ENCODE peak calls at places on chromosomes 2 and 18, in four cellular contexts. V is SK-N-SH, S is GM12878, P is HepG2. H is an unnamed sample.

GRCh38 chr2:102888514-102888913 is 126.7 kb downstream of the TMEM182 start:
- DNase-seq in V (no peak), S (no peak), P (no peak), H (no peak)

GRCh38 chr2:231007159-231008045 is 11.5 kb downstream of the SPATA3 start:
- DNase-seq in V (no peak), S (no peak), P (peak), H (no peak)

GRCh38 chr2:174333017-174333501 is 1.7 kb upstream of the SP9 start:
- DNase-seq in V (no peak), S (no peak), P (no peak), H (no peak)

GRCh38 chr2:94984964-94985575 is 40.4 kb upstream of the MAL start:
- DNase-seq in V (no peak), S (no peak), P (no peak), H (no peak)

GRCh38 chr2:180124273-180124881 is 117.3 kb upstream of the CWC22 start:
- DNase-seq in V (peak), S (peak), P (peak), H (no peak)

GRCh38 chr2:239394346-239394945 is 6.4 kb downstream of the HDAC4 start:
- DNase-seq in V (no peak), S (no peak), P (no peak), H (no peak)

GRCh38 chr2:1744151-1744445 is 217 bp downstream of the PXDN start:
- DNase-seq in V (no peak), S (no peak), P (no peak), H (peak)

GRCh38 chr2:233349005-233349998 is 5.0 kb upstream of the DGKD start:
- DNase-seq in V (no peak), S (no peak), P (peak), H (no peak)

GRCh38 chr2:234422895-234423505 is 73.9 kb downstream of the ARL4C start:
- DNase-seq in V (no peak), S (no peak), P (no peak), H (no peak)

GRCh38 chr2:173815778-173816177 is 149.4 kb downstream of the SP3 start:
- DNase-seq in V (no peak), S (no peak), P (no peak), H (no peak)

GRCh38 chr18:63365909-63366269 is 1.1 kb downstream of the KDSR start:
- DNase-seq in V (peak), S (no peak), P (no peak), H (no peak)

GRCh38 chr2:60439219-60439974 is 114.1 kb downstream of the BCL11A start:
- DNase-seq in V (peak), S (peak), P (no peak), H (no peak)

GRCh38 chr2:53520630-53520940 is 247.0 kb upstream of the CHAC2 start:
- DNase-seq in V (no peak), S (no peak), P (no peak), H (no peak)

GRCh38 chr18:21386523-21387240 is 144.7 kb downstream of the GREB1L start:
- DNase-seq in V (no peak), S (no peak), P (no peak), H (no peak)

DNA sequence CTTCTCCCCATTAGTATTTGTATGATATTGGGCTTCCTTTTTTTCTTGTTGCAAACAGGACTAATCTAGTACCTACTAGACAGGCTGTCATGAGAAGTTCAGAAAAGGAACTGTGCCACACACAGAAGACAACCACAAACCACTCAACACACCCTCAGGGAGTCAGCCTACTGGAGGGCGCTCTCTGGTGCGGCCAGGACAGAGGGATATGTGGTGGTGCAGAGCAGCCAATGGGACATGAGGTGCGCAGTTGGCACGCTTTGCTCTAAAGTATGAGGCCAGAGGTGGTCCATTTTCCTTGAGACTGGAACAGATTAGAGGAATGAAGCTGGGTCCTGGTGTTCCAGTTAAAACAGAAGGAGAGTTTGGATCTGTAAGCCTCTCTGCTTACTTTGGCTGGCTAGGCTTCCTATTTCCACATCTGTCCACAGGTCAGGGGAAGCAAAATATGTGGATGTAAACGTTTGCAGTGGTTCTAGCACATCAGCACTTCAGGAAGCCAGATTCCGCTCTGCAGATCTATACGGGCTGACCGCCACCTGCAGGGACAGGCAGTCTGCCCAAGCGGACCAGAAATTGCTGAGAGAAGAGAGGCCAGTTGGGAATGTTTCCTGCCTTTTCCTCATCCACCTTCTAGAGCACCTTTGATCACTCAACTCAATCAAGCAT is 114.1 kb downstream of the GFPT1 start:
- DNase-seq in V (no peak), S (no peak), P (peak), H (no peak)
- TF ChIP-seq TCF12 in V (no peak), S (no peak), P (no peak), H (no peak)

GRCh38 chr2:215528555-215528954 is 92.7 kb upstream of the FN1 start:
- DNase-seq in V (no peak), S (no peak), P (peak), H (no peak)

GRCh38 chr2:215530191-215530968 is 94.5 kb upstream of the FN1 start:
- DNase-seq in V (no peak), S (no peak), P (no peak), H (no peak)

GRCh38 chr2:215531284-215531683 is 95.4 kb upstream of the FN1 start:
- DNase-seq in V (no peak), S (no peak), P (no peak), H (no peak)

GRCh38 chr2:215527738-215528137 is 91.9 kb upstream of the FN1 start:
- DNase-seq in V (no peak), S (no peak), P (no peak), H (no peak)

DNA sequence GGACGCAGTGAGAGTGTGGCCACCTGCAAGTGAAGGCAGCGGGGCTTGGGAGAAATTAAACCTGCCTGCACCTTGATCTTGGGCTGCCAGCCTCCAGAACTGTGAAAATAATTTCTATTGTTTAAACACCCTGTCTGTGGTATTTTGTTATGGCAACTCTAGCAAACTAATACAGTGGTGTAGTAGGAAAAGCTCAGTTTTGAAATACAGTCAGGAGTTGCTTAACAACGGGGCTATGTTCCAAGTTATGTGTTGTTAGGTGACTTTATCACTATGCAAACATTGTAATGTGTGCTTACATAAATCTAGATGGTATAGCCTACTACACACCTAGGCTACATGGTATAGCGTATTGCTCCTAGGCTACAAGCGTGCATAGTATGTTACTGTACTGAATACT is 93.4 kb upstream of the FN1 start:
- DNase-seq in V (no peak), S (no peak), P (peak), H (no peak)
- TF ChIP-seq TCF12 in V (no peak), S (no peak), P (no peak), H (no peak)

DNA sequence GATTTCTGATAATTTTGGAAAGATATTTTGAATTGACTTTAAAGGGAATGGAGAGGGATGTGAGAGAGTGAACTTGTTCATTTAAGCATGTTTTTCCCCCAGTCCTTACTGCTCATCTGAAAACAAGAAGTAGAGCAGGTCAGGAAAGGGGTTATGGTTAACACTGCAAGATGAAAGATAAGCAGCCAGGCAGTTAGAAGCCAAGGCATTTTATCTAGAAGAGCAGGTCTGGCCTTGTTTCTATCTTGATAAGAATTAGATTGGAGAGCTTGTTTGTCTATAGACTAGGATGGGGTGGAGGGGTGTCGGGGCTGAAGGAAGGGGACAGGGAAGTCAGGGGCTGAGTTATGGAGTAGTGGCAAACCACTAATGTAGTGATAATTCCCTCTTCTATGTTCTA is 171.6 kb downstream of the IKZF2 start:
- DNase-seq in V (peak), S (no peak), P (no peak), H (no peak)
- TF ChIP-seq TCF12 in V (peak), S (no peak), P (no peak), H (no peak)

GRCh38 chr2:187497140-187497539 is 49.1 kb upstream of the CALCRL start:
- DNase-seq in V (no peak), S (no peak), P (no peak), H (no peak)

GRCh38 chr2:187502467-187502866 is 51.8 kb downstream of the TFPI start:
- DNase-seq in V (no peak), S (no peak), P (no peak), H (no peak)

GRCh38 chr2:187497858-187498463 is 49.9 kb upstream of the CALCRL start:
- DNase-seq in V (no peak), S (no peak), P (no peak), H (no peak)

GRCh38 chr2:187499941-187500532 is 52.0 kb upstream of the CALCRL start:
- DNase-seq in V (peak), S (no peak), P (peak), H (no peak)

DNA sequence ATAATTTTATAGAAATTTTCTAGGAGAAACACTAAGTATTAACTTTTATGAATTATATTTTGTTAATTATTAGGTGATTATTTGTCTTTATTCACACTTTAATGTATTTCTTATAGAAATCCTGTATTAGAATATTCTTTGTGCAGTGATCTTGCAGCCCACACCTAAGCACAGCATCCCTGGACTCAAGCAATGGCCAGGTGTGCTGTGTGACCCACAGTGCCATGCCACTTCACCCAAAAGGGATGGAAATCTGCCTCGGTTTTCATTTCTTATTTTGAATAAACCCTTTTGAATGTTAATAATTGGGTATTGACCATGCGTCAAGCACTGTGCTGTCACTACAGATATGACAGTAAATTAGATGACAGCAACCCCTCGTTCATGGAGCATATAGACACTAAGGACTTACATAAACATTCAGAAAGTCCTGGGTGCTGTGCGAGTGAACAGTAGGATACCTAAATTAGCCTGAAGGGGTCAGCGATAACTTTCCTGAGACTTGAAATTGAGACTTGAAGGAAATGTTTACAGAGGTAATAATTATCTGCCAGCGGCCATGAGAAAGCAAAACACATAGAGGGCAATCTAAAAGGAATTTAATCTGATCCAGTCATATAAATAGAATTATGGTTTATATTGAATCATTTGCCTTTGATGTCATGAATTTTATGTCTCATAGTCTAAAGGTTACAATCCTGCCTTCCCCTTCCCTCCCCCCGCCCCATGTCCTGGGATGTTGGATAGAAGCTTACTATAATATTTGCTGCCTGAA is 52.7 kb upstream of the CALCRL start:
- DNase-seq in V (no peak), S (no peak), P (peak), H (no peak)
- TF ChIP-seq TCF12 in V (no peak), S (no peak), P (no peak), H (no peak)

GRCh38 chr18:55324166-55324565 is 263.8 kb downstream of the TCF4 start:
- DNase-seq in V (no peak), S (no peak), P (no peak), H (no peak)

GRCh38 chr18:55323051-55323994 is 264.7 kb downstream of the TCF4 start:
- DNase-seq in V (no peak), S (no peak), P (no peak), H (no peak)

GRCh38 chr18:55320399-55321255 is 267.4 kb downstream of the TCF4 start:
- DNase-seq in V (no peak), S (no peak), P (no peak), H (no peak)

GRCh38 chr18:55321268-55322175 is 266.5 kb downstream of the TCF4 start:
- DNase-seq in V (peak), S (peak), P (no peak), H (peak)

DNA sequence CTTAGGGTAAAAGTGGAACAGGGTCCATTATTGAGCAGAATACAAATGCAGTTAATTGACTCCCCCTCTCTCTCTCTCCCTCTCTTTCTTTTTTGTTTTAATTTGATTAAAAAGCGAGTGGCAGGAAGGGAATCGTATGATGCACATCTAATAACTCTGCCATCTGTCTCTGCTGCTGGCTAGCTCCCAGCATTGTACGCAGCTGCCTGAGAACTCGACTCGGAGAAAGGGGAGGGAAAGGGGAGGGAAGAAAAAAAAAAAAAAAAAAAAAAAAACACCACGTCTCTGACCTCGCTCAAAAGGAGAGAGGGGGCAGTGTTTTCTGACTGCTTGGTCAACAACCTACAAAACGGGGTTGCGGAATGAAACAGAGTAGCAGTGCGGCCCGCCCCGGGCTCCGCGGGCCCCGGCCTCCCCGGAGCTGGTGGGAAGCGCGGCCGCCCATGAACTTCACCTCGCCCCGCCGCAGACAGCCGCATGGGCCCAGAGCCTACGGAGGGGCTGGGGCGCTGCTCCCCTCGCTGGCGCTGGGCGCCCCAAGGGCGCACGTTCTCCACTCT is 265.7 kb downstream of the TCF4 start:
- DNase-seq in V (peak), S (peak), P (no peak), H (no peak)
- TF ChIP-seq TCF12 in V (peak), S (no peak), P (no peak), H (no peak)

GRCh38 chr2:202064206-202064880 is 8.7 kb upstream of the KIAA2012 start:
- DNase-seq in V (peak), S (no peak), P (no peak), H (no peak)
- TF ChIP-seq TCF12 in V (peak), S (no peak), P (no peak), H (no peak)

DNA sequence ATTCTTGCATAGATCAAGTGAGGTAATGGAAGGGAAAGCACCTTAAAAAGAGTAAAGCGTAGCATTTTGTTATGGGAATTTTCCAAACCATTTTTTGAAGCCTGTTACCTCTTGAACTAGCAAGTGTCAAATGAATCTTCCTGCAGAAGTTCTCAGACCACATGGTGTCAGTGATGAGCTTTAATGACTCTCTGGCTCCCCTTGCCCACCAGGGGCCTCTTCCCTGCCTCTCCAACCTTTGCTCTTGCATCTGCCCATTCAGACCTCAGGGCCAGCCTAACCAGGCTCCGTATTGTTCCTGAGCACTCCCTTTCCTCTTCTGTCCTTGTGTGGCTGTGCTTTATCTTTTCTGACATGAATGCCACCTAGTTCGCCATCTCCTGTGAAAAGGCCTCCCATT is 155.9 kb downstream of the DIS3L2 start:
- DNase-seq in V (no peak), S (no peak), P (peak), H (peak)
- TF ChIP-seq TCF12 in V (no peak), S (no peak), P (no peak), H (no peak)

DNA sequence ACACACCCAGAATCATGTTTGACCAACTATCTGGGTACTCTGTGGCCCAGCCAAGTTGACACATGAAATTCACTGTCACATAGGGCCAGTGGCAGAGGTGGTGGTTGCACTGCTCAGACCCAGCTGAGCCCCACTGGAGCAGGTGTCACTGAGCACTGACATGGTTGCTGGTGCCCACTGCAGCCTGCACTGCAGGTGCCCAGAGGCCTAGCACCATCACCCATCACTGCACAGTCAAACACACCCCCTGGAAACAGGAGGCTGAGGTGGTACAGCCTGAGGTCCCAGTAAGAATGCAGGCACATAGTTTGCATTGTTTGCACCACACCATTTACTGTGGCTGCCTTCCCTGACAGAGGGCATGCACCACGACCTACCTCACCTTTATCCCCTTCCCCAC is 278.7 kb upstream of the MGAT5 start:
- DNase-seq in V (no peak), S (no peak), P (no peak), H (no peak)
- TF ChIP-seq TCF12 in V (no peak), S (no peak), P (no peak), H (no peak)

DNA sequence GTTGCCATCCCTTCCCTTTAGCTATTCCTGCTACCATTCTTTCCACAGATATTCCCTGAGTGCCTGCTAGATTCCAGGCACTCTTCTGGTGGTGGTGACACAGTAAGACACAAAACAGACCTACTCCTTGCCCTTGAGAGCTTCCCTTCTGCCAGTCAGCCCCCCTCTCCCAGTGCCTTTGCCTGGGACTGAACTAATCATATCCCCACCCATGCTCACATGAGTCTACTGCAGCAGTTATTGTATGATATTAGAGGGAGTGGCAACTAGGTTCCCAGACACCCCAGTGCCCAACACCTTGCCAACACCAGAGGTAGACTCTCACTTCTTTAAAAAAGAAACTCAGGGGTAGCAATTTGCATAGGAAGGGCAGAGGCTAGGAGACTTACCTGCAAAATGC is 7.2 kb upstream of the LBH start:
- DNase-seq in V (no peak), S (no peak), P (no peak), H (no peak)
- TF ChIP-seq TCF12 in V (no peak), S (no peak), P (no peak), H (no peak)

GRCh38 chr2:28956415-28956826 is 24.7 kb upstream of the TOGARAM2 start:
- DNase-seq in V (peak), S (no peak), P (peak), H (peak)
- TF ChIP-seq TCF12 in V (no peak), S (no peak), P (no peak), H (no peak)

H was measured in H1.